ENCODE peak calls at places on chromosomes 13 and 19, in nine cellular contexts. E is HuH-7; P is stimulated activated CD8-positive, alpha-beta memory T cell treated with anti-CD3 and anti-CD28 coated beads, Interleukin-15, amount 100 ng/mL, for 24 hours; O is GM12865; Q is GM13976; K is heart left ventricle; T is body of pancreas; G is coronary artery; F is AG08396. Y is an unnamed sample.

GRCh38 chr13:39341238-39341637 is 261.8 kb downstream of the LHFPL6 start:
- DNase-seq in G (no peak), E (no peak), F (no peak), P (no peak), K (no peak), T (no peak), Q (no peak), O (no peak), Y (no peak)

GRCh38 chr19:5828661-5829566 is 10.6 kb downstream of the FUT6 start:
- DNase-seq in K (peak), F (no peak), G (peak), T (no peak), P (no peak), E (peak), Q (peak), O (peak), Y (no peak)

GRCh38 chr19:2334426-2334825 is 5.9 kb downstream of the SPPL2B start:
- DNase-seq in E (no peak), P (no peak), K (no peak), Q (no peak), G (no peak), T (no peak), F (no peak), O (no peak), Y (no peak)

GRCh38 chr13:50358221-50358620 is 343.0 kb downstream of the KCNRG start:
- DNase-seq in O (no peak), T (no peak), K (peak), P (no peak), F (no peak), E (no peak), G (no peak), Q (no peak), Y (no peak)

GRCh38 chr13:28636078-28636477 is 22.9 kb upstream of the POMP start:
- DNase-seq in E (no peak), Q (no peak), O (no peak), F (peak), G (no peak), T (no peak), K (no peak), P (no peak), Y (no peak)

GRCh38 chr13:56670563-56670962 is 470.2 kb upstream of the PRR20A start:
- DNase-seq in P (no peak), F (no peak), Q (no peak), E (no peak), O (no peak), K (no peak), T (no peak), G (no peak), Y (no peak)

GRCh38 chr19:30666301-30666803 is 294.2 kb downstream of the ZNF536 start:
- DNase-seq in G (peak), P (peak), E (peak), F (peak), T (peak), K (no peak), O (peak), Q (peak), Y (no peak)

GRCh38 chr19:44734357-44734756 is 14.2 kb upstream of the BCL3 start:
- DNase-seq in O (no peak), G (no peak), Q (no peak), T (no peak), E (no peak), K (no peak), F (no peak), P (no peak), Y (no peak)

GRCh38 chr13:27194895-27195764 is 23.5 kb upstream of the USP12 start:
- DNase-seq in E (no peak), Q (no peak), P (no peak), O (no peak), G (no peak), F (peak), K (no peak), T (no peak), Y (no peak)

GRCh38 chr19:11380653-11381534 is 3.2 kb downstream of the EPOR start:
- DNase-seq in P (peak), T (peak), F (peak), E (peak), K (peak), G (peak), Q (peak), O (peak), Y (peak)

GRCh38 chr19:1269478-1270167 is 491 bp downstream of the CIRBP start:
- DNase-seq in G (peak), O (peak), P (no peak), F (peak), T (peak), E (no peak), Q (peak), K (peak), Y (peak)

GRCh38 chr19:39546599-39546998 is 6.6 kb upstream of the EID2 start:
- DNase-seq in T (no peak), K (no peak), F (no peak), E (no peak), P (no peak), O (no peak), Q (no peak), G (no peak), Y (no peak)

GRCh38 chr19:40464059-40465024 is 1.2 kb downstream of the BLVRB start:
- DNase-seq in O (peak), F (peak), G (peak), K (peak), T (peak), Q (peak), E (peak), P (peak), Y (peak)

GRCh38 chr19:55530996-55531395 is 5.9 kb downstream of the SBK2 start:
- DNase-seq in G (no peak), T (no peak), Q (no peak), E (no peak), K (no peak), P (no peak), O (no peak), F (no peak), Y (no peak)

GRCh38 chr19:3368848-3369336 is 2.5 kb downstream of the NFIC start:
- DNase-seq in G (no peak), F (peak), E (no peak), Q (no peak), O (peak), K (no peak), P (no peak), T (no peak), Y (no peak)

GRCh38 chr19:51339687-51340656 is 2.0 kb downstream of the VSIG10L start:
- DNase-seq in O (peak), F (peak), T (peak), G (peak), E (peak), K (peak), P (peak), Q (peak), Y (peak)

GRCh38 chr13:48431431-48431830 is 18.5 kb upstream of the LPAR6 start:
- DNase-seq in G (no peak), E (no peak), O (no peak), P (no peak), F (no peak), T (no peak), Q (no peak), K (no peak), Y (no peak)

GRCh38 chr19:24074720-24075119 is 12.3 kb upstream of the ZNF254 start:
- DNase-seq in Q (no peak), O (no peak), E (no peak), P (no peak), F (no peak), T (no peak), K (no peak), G (no peak), Y (no peak)

GRCh38 chr19:29598036-29598435 is 8.0 kb upstream of the POP4 start:
- DNase-seq in T (no peak), G (no peak), Q (no peak), P (no peak), E (no peak), O (no peak), F (no peak), K (no peak), Y (no peak)

GRCh38 chr19:3670796-3671679 is 29.2 kb downstream of the PIP5K1C start:
- DNase-seq in Q (peak), O (peak), G (peak), E (no peak), F (peak), P (peak), K (peak), T (peak), Y (peak)

GRCh38 chr13:106432636-106433035 is 102.8 kb downstream of the EFNB2 start:
- DNase-seq in Q (no peak), T (no peak), O (no peak), K (no peak), P (no peak), E (no peak), F (no peak), G (no peak), Y (no peak)

GRCh38 chr19:17055636-17056035 is 19.6 kb downstream of the HAUS8 start:
- DNase-seq in T (no peak), O (no peak), P (no peak), G (no peak), E (no peak), Q (no peak), K (no peak), F (no peak), Y (no peak)

GRCh38 chr13:109200556-109200955 is 571.1 kb downstream of the MYO16 start:
- DNase-seq in T (no peak), P (no peak), E (no peak), K (no peak), O (no peak), G (no peak), F (no peak), Q (no peak), Y (no peak)

GRCh38 chr19:14410054-14410774 is 8.9 kb downstream of the DDX39A start:
- DNase-seq in T (no peak), O (peak), K (no peak), F (peak), Q (peak), P (no peak), G (no peak), E (no peak), Y (no peak)

GRCh38 chr19:38304352-38304865 is 358 bp downstream of the C19orf33 start:
- DNase-seq in Q (no peak), P (no peak), E (no peak), K (no peak), G (no peak), F (no peak), T (no peak), O (no peak), Y (no peak)

GRCh38 chr13:35630551-35631275 is 154.2 kb upstream of the MAB21L1 start:
- DNase-seq in Q (peak), F (peak), E (peak), P (no peak), T (no peak), G (no peak), O (peak), K (no peak), Y (no peak)

GRCh38 chr13:78978381-78978998 is 319.5 kb upstream of the OBI1 start:
- DNase-seq in P (no peak), F (peak), K (peak), G (no peak), T (peak), Q (peak), E (peak), O (peak), Y (no peak)

GRCh38 chr13:113061796-113062425 is 43.7 kb upstream of the F7 start:
- DNase-seq in E (no peak), G (no peak), Q (no peak), F (no peak), O (no peak), K (no peak), T (no peak), P (no peak), Y (no peak)

GRCh38 chr19:5553892-5554291 is 13.9 kb downstream of the TINCR start:
- DNase-seq in P (no peak), E (no peak), G (no peak), F (no peak), T (no peak), O (no peak), Q (no peak), K (no peak), Y (no peak)

GRCh38 chr19:17209126-17210036 is 5.8 kb upstream of the USE1 start:
- DNase-seq in Q (peak), T (no peak), K (no peak), F (peak), E (peak), P (no peak), O (peak), G (no peak), Y (no peak)

GRCh38 chr19:34503546-34504272 is 22.2 kb downstream of the WTIP start:
- DNase-seq in Q (no peak), K (no peak), T (no peak), P (no peak), G (no peak), O (no peak), E (no peak), F (peak), Y (peak)

GRCh38 chr13:113060557-113061270 is 44.9 kb upstream of the F7 start:
- DNase-seq in E (no peak), F (no peak), T (no peak), K (no peak), G (no peak), P (no peak), O (no peak), Q (no peak), Y (no peak)

GRCh38 chr19:34128558-34129250 is 43.6 kb upstream of the LSM14A start:
- DNase-seq in E (no peak), O (no peak), Q (no peak), P (no peak), F (peak), K (no peak), G (no peak), T (no peak), Y (no peak)

GRCh38 chr19:55176116-55176515 is 4.0 kb downstream of the SYT5 start:
- DNase-seq in Q (no peak), T (no peak), G (no peak), K (no peak), E (no peak), F (no peak), P (no peak), O (peak), Y (no peak)

GRCh38 chr13:46622918-46623256 is 69.9 kb downstream of the LRCH1 start:
- DNase-seq in O (no peak), Q (no peak), F (peak), G (no peak), P (no peak), T (no peak), K (peak), E (no peak), Y (no peak)

GRCh38 chr13:97307882-97308624 is 85.9 kb downstream of the MBNL2 start:
- DNase-seq in F (no peak), G (no peak), O (no peak), T (peak), K (peak), E (peak), P (no peak), Q (no peak), Y (no peak)

GRCh38 chr19:38769635-38770211 is 3.6 kb downstream of the LGALS7 start:
- DNase-seq in Q (peak), G (peak), O (peak), P (peak), T (peak), F (peak), K (peak), E (peak), Y (peak)